ENCODE peak calls at places on chromosomes 5 and 9, in four cellular contexts. E is brain microvascular endothelial cell, L is HFF-Myc, P is upper lobe of left lung. X is an unnamed sample.

GRCh38 chr9:4537581-4537980 is 47.3 kb downstream of the SLC1A1 start:
- DNase-seq in E (no peak), L (no peak), P (no peak), X (no peak)

GRCh38 chr5:12292610-12293204 is 388.5 kb upstream of the CTNND2 start:
- DNase-seq in E (no peak), L (no peak), P (no peak), X (peak; percentile 4)

GRCh38 chr5:144433893-144434292 is 263.2 kb downstream of the KCTD16 start:
- DNase-seq in E (no peak), L (no peak), P (no peak), X (no peak)

GRCh38 chr5:14948341-14948830 is 76.8 kb upstream of the ANKH start:
- DNase-seq in E (no peak), L (no peak), P (no peak), X (no peak)

GRCh38 chr5:53560028-53560427 is 411 bp upstream of the NDUFS4 start:
- DNase-seq in E (no peak), L (no peak), P (no peak), X (no peak)

GRCh38 chr5:139648205-139649081 is at the start of gene CXXC5:
- DNase-seq in E (peak; percentile 72), L (no peak), P (peak; percentile 97), X (peak; percentile 92)

GRCh38 chr5:147169399-147169798 is 65.4 kb upstream of the STK32A start:
- DNase-seq in E (no peak), L (no peak), P (no peak), X (peak; percentile 7)

GRCh38 chr9:4596165-4596922 is 65.8 kb upstream of the PLPP6 start:
- DNase-seq in E (no peak), L (no peak), P (no peak), X (peak; percentile 50)

GRCh38 chr9:110894731-110895130 is 143.5 kb downstream of the LPAR1 start:
- DNase-seq in E (no peak), L (no peak), P (no peak), X (no peak)

GRCh38 chr5:31962321-31962720 is 211.8 kb downstream of the GOLPH3 start:
- DNase-seq in E (no peak), L (no peak), P (no peak), X (no peak)

GRCh38 chr5:176675676-176676360 is 28.5 kb downstream of the TSPAN17 start:
- DNase-seq in E (peak; percentile 37), L (no peak), P (no peak), X (peak; percentile 26)

GRCh38 chr9:1044643-1045042 is 5.5 kb upstream of the DMRT2 start:
- DNase-seq in E (no peak), L (no peak), P (no peak), X (no peak)

GRCh38 chr5:42767491-42768105 is 11.0 kb downstream of the CCDC152 start:
- DNase-seq in E (peak; percentile 11), L (no peak), P (no peak), X (peak; percentile 34)

GRCh38 chr5:131550606-131551005 is 84.4 kb downstream of the RAPGEF6 start:
- DNase-seq in E (no peak), L (no peak), P (no peak), X (no peak)

GRCh38 chr5:99037668-99038067 is 108.9 kb upstream of the CHD1 start:
- DNase-seq in E (peak; percentile 24), L (no peak), P (no peak), X (peak; percentile 19)

GRCh38 chr9:27125030-27125429 is 16.0 kb downstream of the TEK start:
- DNase-seq in E (peak; percentile 89), L (peak; percentile 41), P (no peak), X (peak; percentile 96)

GRCh38 chr9:83060557-83060956 is 2.4 kb downstream of the RASEF start:
- DNase-seq in E (no peak), L (no peak), P (no peak), X (no peak)

GRCh38 chr9:87372401-87372851 is 125.2 kb upstream of the DAPK1 start:
- DNase-seq in E (no peak), L (no peak), P (no peak), X (no peak)

GRCh38 chr5:151384106-151384505 is 36.7 kb upstream of the SLC36A2 start:
- DNase-seq in E (no peak), L (no peak), P (no peak), X (peak; percentile 22)

GRCh38 chr5:2374703-2375102 is 376.8 kb downstream of the IRX2 start:
- DNase-seq in E (no peak), L (no peak), P (no peak), X (no peak)

GRCh38 chr5:110354341-110354740 is 372.1 kb downstream of the TMEM232 start:
- DNase-seq in E (no peak), L (no peak), P (no peak), X (no peak)

GRCh38 chr5:127875235-127876021 is 172.2 kb downstream of the CCDC192 start:
- DNase-seq in E (peak; percentile 80), L (peak; percentile 47), P (no peak), X (peak; percentile 55)

GRCh38 chr5:74035521-74035937 is 409.5 kb downstream of the ARHGEF28 start:
- DNase-seq in E (peak; percentile 70), L (peak; percentile 56), P (no peak), X (peak; percentile 64)

GRCh38 chr5:112762113-112762810 is 24.6 kb downstream of the APC start:
- DNase-seq in E (no peak), L (no peak), P (no peak), X (peak; percentile 29)

GRCh38 chr5:133637206-133637605 is 24.9 kb upstream of the FSTL4 start:
- DNase-seq in E (no peak), L (no peak), P (no peak), X (no peak)

GRCh38 chr5:138725153-138725884 is 27.9 kb upstream of the CTNNA1 start:
- DNase-seq in E (peak; percentile 45), L (peak; percentile 41), P (no peak), X (peak; percentile 40)

GRCh38 chr9:35490155-35490909 is 421 bp downstream of the RUSC2 start:
- DNase-seq in E (no peak), L (no peak), P (peak; percentile 84), X (no peak)

GRCh38 chr5:143023447-143024096 is 253.4 kb downstream of the ARHGAP26 start:
- DNase-seq in E (no peak), L (no peak), P (peak; percentile 25), X (peak; percentile 41)

GRCh38 chr5:14257995-14258403 is 114.9 kb downstream of the TRIO start:
- DNase-seq in E (no peak), L (no peak), P (no peak), X (no peak)

GRCh38 chr5:83931969-83932368 is 211.3 kb upstream of the HAPLN1 start:
- DNase-seq in E (no peak), L (no peak), P (no peak), X (no peak)

GRCh38 chr9:84271004-84271886 is 69.3 kb downstream of the SLC28A3 start:
- DNase-seq in E (peak; percentile 84), L (peak; percentile 10), P (no peak), X (peak; percentile 61)

GRCh38 chr9:2234371-2234893 is 219.3 kb downstream of the SMARCA2 start:
- DNase-seq in E (no peak), L (no peak), P (no peak), X (peak; percentile 50)

GRCh38 chr5:98401645-98402044 is 371.8 kb upstream of the RGMB start:
- DNase-seq in E (no peak), L (no peak), P (no peak), X (no peak)

DNA sequence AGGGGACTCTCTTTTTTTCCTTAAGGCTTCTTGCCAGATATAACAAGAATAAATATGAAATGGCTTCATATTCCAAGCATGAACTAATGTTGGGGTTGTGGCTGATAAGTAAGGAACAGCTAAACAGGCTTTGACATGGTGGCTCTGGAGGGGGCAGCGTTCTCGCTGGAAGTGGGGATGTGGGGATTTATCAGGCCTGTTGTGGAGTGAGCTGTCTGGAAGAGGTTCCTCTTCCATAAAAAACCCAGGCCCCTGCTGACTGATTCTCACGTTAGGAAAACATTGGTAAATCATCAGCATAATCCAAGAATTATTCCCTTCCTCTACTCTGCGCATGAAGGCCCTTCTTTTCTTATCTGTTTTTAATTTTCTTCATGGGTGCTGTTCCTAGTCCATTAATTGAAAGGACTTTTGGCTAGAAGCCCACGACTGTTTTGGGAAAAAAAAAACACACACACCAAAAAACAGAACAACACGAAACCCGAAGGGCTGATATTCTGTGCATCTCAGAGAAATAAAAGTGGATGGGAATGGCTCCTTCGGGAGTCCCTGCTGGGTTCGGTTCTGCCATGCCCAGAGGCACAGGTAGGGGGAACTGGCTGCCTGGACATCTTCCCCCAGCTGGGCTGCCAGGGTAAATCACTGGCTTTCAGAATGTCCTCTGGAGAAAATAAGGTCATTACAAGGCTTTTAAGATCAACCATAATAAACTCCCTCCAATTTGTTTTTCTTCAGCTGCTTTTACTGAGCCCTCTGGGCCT is 297.0 kb downstream of the SLIT3 start:
- DNase-seq in E (no peak), L (no peak), P (no peak), X (no peak)
- TF ChIP-seq CTCF in E (peak; percentile 51), L (peak; percentile 35), P (no peak), X (peak; percentile 16)

GRCh38 chr5:78221467-78221866 is 73.0 kb downstream of the AP3B1 start:
- DNase-seq in E (no peak), L (no peak), P (no peak), X (no peak)

GRCh38 chr5:78224358-78224757 is 70.1 kb downstream of the AP3B1 start:
- DNase-seq in E (no peak), L (no peak), P (no peak), X (no peak)

DNA sequence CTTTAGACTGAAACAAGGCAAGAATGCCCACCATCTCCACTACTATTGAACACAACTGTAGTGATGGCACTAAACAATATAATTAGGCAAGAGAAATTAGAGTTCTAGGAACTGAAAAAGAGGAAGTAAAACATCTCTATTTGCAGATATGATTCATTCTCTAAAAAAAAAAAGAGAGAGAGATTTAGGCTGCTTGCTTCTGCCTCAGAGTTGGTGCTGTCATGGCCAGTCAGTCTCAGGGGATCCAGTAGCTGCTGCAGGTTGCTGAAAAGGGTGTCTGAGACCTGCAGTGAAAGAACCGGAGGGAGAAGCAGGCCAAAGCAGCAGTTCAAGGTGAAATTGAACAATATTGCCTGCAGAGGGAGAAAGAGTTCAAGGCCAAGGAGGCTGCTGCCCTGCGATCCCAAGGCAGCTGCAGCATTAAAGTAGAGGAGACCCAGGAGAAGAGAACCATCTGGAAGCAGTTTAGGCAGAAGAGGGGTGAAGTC is 72.5 kb downstream of the AP3B1 start:
- DNase-seq in E (peak; percentile 3), L (no peak), P (no peak), X (peak; percentile 34)
- TF ChIP-seq CTCF in E (peak; percentile 32), L (no peak), P (no peak), X (peak; percentile 37)

GRCh38 chr9:18299449-18299848 is 174.5 kb upstream of the ADAMTSL1 start:
- DNase-seq in E (no peak), L (no peak), P (no peak), X (no peak)

GRCh38 chr9:18294229-18294628 is 179.7 kb upstream of the ADAMTSL1 start:
- DNase-seq in E (no peak), L (no peak), P (no peak), X (no peak)

GRCh38 chr9:18296702-18297531 is 177.0 kb upstream of the ADAMTSL1 start:
- DNase-seq in E (no peak), L (no peak), P (no peak), X (peak; percentile 11)

GRCh38 chr9:18297532-18297872 is 176.5 kb upstream of the ADAMTSL1 start:
- DNase-seq in E (no peak), L (peak; percentile 9), P (no peak), X (no peak)
- TF ChIP-seq CTCF in E (peak; percentile 70), L (peak; percentile 66), P (no peak), X (peak; percentile 21)

DNA sequence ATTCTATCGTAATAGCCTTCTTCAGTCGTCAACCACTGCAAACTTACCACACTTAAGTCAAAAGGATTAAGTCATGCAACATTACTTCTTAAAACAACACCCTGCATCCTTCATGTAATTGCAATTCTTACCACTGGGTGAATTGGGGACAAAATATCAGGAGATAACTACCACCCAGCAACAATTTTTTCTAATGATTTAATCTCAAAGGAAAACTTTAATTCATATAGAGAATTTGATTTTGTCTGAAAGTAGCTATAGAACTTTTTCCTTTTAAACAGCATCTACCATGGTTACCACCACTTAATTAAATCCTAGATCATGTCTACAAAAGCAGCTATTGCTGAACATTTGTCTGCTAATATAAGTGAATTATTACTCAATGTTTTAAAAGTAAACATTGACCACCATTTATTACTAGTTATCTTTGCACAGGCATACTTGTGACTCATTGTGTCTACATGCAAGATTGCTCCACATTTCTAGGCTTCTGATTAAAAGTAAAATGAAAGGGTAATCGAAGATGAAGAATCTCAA is 10.5 kb downstream of the MLLT3 start:
- DNase-seq in E (peak; percentile 72), L (no peak), P (no peak), X (peak; percentile 91)
- TF ChIP-seq CTCF in E (peak; percentile 35), L (peak; percentile 13), P (peak; percentile 25), X (peak; percentile 64)